ENCODE peak calls at places on chromosome 6, in six cellular contexts. W is COR-L47; K is astrocyte; P is stimulated activated CD4-positive, alpha-beta T cell treated with anti-CD3 and anti-CD28 coated beads, Interleukin-15, amount 100 ng/mL, for 24 hours; C is NCI-H1436; J is stimulated activated CD8-positive, alpha-beta memory T cell treated with anti-CD3 and anti-CD28 coated beads, Interleukin-15, amount 100 ng/mL, for 24 hours. A is an unnamed sample.

GRCh38 chr6:166313255-166314070 is 5.3 kb upstream of the PRR18 start:
- DNase-seq in W (peak; percentile 4), K (peak; percentile 11), P (peak; percentile 43), C (peak; percentile 26), J (no peak), A (peak; percentile 4)

GRCh38 chr6:139738801-139739490 is 364.5 kb upstream of the CITED2 start:
- DNase-seq in W (no peak), K (no peak), P (no peak), C (no peak), J (no peak), A (no peak)

GRCh38 chr6:157982580-157983438 is 1.1 kb downstream of the SYNJ2 start:
- DNase-seq in W (no peak), K (peak; percentile 57), P (peak; percentile 19), C (no peak), J (no peak), A (peak; percentile 34)

GRCh38 chr6:111276736-111277135 is 189.4 kb downstream of the SLC16A10 start:
- DNase-seq in W (no peak), K (no peak), P (no peak), C (no peak), J (no peak), A (no peak)

GRCh38 chr6:54681987-54682386 is 164.6 kb upstream of the FAM83B start:
- DNase-seq in W (no peak), K (peak; percentile 85), P (no peak), C (no peak), J (no peak), A (peak; percentile 4)

GRCh38 chr6:108951351-108951953 is 103.2 kb downstream of the ARMC2 start:
- DNase-seq in W (no peak), K (no peak), P (no peak), C (no peak), J (no peak), A (no peak)

GRCh38 chr6:126531273-126531672 is 191.4 kb downstream of the CENPW start:
- DNase-seq in W (no peak), K (no peak), P (no peak), C (no peak), J (no peak), A (no peak)

GRCh38 chr6:29424575-29424974 is 9.8 kb downstream of the OR12D1 start:
- DNase-seq in W (no peak), K (no peak), P (no peak), C (no peak), J (no peak), A (no peak)

GRCh38 chr6:137704802-137705165 is 162.3 kb upstream of the TNFAIP3 start:
- DNase-seq in W (no peak), K (no peak), P (no peak), C (no peak), J (no peak), A (no peak)

GRCh38 chr6:43838276-43839036 is 68.4 kb downstream of the VEGFA start:
- DNase-seq in W (peak; percentile 11), K (peak; percentile 70), P (peak; percentile 12), C (no peak), J (no peak), A (peak; percentile 4)

GRCh38 chr6:305371-306206 is 13.3 kb downstream of the DUSP22 start:
- DNase-seq in W (no peak), K (no peak), P (no peak), C (no peak), J (no peak), A (no peak)